ENCODE peak calls at places on chromosomes 16 and 17, in six cellular contexts. V is fibroblast of pulmonary artery, T is AG04449, U is body of pancreas, B is cardiac muscle cell, M is tibial artery. N is an unnamed sample.
A peak's percentile ranks its signal among the peaks of the same experiment; 100 is the strongest.

GRCh38 chr16:69187387-69187890 is 475 bp downstream of the SNTB2 start:
- DNase-seq in V (peak; percentile 38), T (no peak), U (peak; percentile 61), B (peak; percentile 50), M (peak; percentile 74), N (no peak)

GRCh38 chr16:82938108-82938507 is 311.3 kb downstream of the CDH13 start:
- DNase-seq in V (no peak), T (no peak), U (no peak), B (no peak), M (no peak), N (no peak)

GRCh38 chr17:73278465-73279453 is 17.1 kb upstream of the CPSF4L start:
- DNase-seq in V (peak; percentile 51), T (no peak), U (peak; percentile 49), B (peak; percentile 42), M (no peak), N (no peak)

GRCh38 chr17:30922235-30922993 is 669 bp downstream of the ADAP2 start:
- DNase-seq in V (no peak), T (no peak), U (peak; percentile 15), B (no peak), M (peak; percentile 66), N (no peak)

GRCh38 chr17:80804466-80804865 is 187.2 kb upstream of the CHMP6 start:
- DNase-seq in V (no peak), T (no peak), U (no peak), B (no peak), M (no peak), N (no peak)

GRCh38 chr16:29900102-29900887 is at the start of gene ASPHD1:
- DNase-seq in V (peak; percentile 89), T (peak; percentile 16), U (peak; percentile 78), B (peak; percentile 92), M (peak; percentile 76), N (peak; percentile 62)

GRCh38 chr17:30290696-30291570 is 811 bp downstream of the BLMH start:
- DNase-seq in V (peak; percentile 33), T (no peak), U (peak; percentile 51), B (peak; percentile 45), M (peak; percentile 66), N (no peak)

GRCh38 chr17:60142872-60143499 is 6.8 kb upstream of the CA4 start:
- DNase-seq in V (peak; percentile 90), T (peak; percentile 51), U (peak; percentile 91), B (peak; percentile 92), M (peak; percentile 84), N (peak; percentile 61)

GRCh38 chr16:53412549-53412948 is 21.7 kb upstream of the RBL2 start:
- DNase-seq in V (no peak), T (no peak), U (no peak), B (no peak), M (no peak), N (no peak)

GRCh38 chr16:53429221-53429943 is 4.9 kb upstream of the RBL2 start:
- DNase-seq in V (peak; percentile 77), T (no peak), U (no peak), B (peak; percentile 84), M (no peak), N (peak; percentile 44)

DNA sequence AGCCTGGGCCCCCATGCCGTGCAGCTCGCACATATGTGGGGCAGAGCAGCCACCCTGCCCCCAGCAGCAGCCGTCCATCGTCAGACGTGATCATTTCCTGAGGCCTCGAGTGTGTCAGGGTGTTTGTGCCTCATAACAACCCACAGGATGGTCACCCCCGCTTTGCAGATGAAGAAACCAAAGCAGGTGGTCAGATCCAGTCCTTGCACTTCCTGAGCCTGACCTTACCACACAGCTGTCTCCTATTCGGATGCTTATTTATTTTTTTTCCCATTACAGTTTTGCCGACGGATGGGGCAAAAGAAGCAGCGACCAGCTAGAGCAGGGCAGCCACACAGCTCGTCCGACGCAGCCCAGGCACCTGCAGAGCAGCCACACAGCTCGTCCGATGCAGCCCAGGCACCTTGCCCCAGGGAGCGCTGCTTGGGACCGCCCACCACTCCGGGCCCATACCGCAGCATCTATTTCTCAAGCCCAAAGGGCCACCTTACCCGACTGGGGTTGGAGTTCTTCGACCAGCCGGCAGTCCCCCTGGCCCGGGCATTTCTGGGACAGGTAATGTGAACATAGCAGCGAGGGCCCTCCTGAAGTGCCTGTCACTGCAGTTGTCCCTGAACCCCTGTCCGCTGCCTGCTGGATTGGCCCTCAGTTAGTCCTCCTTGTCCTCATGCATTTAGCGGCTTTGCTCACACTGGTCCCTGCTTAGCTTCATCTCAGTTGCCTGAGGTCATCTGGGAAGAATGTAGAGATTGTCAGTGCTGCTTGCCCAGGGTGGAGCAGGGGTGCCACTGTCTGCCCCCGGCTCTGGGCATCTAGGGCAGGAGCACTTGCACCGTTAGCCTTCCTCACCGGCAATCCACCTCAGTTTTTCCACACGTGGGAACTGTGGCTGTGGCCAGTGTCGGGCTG is 1.4 kb downstream of the MPG start:
- DNase-seq in V (peak; percentile 49), T (no peak), U (no peak), B (peak; percentile 30), M (no peak), N (no peak)
- H3K4me3 ChIP-seq in V (peak overlapping the region; percentile 67), T (peak overlapping the region; percentile 74), U (no peak overlapping the region), B (no peak overlapping the region), M (peak overlapping the region; percentile 72), N (peak overlapping the region; percentile 80)

DNA sequence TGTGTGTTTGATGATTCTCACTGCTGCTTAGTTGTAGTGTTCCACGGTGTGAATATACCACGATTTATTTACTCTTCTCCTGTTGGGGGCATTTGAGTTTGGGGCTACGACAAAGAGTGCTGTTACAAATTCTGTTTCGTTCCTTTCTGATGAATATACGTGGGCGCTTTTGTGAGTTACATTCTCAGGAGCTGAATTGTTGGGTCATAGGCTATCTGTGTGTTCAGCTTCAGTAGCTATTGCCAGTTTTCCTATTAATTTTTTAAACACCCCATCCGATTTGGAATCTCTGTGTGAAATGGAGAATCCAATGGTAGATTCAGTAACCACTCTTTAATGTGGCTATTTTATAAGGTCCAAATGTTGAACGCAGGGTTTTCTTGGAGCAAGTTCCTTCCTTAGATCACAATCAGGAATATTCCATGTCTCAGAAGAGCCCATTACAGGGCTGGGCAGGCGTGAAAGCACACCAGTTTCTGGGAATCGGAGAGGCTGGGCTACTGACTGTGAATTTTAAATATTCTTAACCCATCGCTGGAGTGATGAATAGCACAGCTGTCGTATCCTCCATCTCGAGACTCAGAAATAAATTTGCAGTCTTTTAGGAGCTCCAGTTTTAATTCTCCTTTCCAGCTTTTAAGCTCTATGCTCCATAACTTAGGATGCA is 115.9 kb downstream of the PITPNC1 start:
- DNase-seq in V (no peak), T (no peak), U (no peak), B (no peak), M (no peak), N (no peak)
- H3K4me3 ChIP-seq in V (no peak overlapping the region), T (no peak overlapping the region), U (no peak overlapping the region), B (no peak overlapping the region), M (no peak overlapping the region), N (no peak overlapping the region)

GRCh38 chr17:32333187-32333586 is 8.8 kb downstream of the C17orf75 start:
- DNase-seq in V (no peak), T (no peak), U (no peak), B (no peak), M (no peak), N (no peak)
- H3K4me3 ChIP-seq in V (no peak overlapping the region), T (no peak overlapping the region), U (no peak overlapping the region), B (no peak overlapping the region), M (no peak overlapping the region), N (no peak overlapping the region)

GRCh38 chr17:6070895-6071511 is 824 bp downstream of the WSCD1 start:
- DNase-seq in V (no peak), T (no peak), U (no peak), B (no peak), M (no peak), N (no peak)

GRCh38 chr17:6072157-6072556 is 2.0 kb downstream of the WSCD1 start:
- DNase-seq in V (no peak), T (no peak), U (no peak), B (no peak), M (no peak), N (no peak)

GRCh38 chr17:6069611-6070279 is 434 bp upstream of the WSCD1 start:
- DNase-seq in V (no peak), T (no peak), U (no peak), B (no peak), M (no peak), N (no peak)

GRCh38 chr17:6071528-6072065 is 1.4 kb downstream of the WSCD1 start:
- DNase-seq in V (no peak), T (no peak), U (no peak), B (no peak), M (no peak), N (no peak)

DNA sequence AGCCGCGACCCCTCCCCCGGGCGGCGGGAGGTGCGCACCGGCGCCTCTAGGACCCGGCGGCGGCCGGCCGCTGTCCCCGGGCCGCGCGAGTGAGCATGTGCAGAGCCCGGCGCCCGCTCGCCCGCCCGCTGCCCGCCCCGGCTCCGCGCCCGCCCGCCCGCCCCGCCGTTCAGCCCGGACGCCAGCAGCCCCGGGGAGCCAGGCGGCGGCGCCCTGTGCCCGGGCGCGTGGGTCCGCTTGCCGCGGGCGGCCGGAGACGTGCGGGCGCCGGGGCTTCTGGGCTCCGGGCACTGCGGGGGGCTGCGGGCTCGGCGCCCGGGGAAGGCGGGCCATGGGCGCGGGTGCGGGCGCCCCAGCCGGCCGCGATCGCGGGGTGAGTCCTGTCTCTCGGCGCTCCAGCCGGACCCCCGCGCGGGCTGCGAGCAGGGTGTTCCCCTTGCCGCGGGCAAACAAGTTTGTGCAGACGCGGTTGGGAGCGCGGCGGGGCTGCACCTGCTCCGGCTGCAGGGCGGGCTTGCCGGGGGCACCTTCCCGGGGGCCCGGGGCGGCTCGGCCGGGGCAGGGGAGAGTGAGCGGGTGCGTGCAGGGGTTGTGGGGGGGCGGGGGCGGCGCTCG is at the start of gene WSCD1:
- DNase-seq in V (no peak), T (no peak), U (peak; percentile 36), B (no peak), M (no peak), N (no peak)
- H3K4me3 ChIP-seq in V (no peak within 1 kb of the TSS), T (peak within 1 kb of the TSS; percentile 15), U (peak within 1 kb of the TSS; percentile 18), B (peak within 1 kb of the TSS; percentile 92), M (peak within 1 kb of the TSS; percentile 83), N (peak within 1 kb of the TSS; percentile 54)

DNA sequence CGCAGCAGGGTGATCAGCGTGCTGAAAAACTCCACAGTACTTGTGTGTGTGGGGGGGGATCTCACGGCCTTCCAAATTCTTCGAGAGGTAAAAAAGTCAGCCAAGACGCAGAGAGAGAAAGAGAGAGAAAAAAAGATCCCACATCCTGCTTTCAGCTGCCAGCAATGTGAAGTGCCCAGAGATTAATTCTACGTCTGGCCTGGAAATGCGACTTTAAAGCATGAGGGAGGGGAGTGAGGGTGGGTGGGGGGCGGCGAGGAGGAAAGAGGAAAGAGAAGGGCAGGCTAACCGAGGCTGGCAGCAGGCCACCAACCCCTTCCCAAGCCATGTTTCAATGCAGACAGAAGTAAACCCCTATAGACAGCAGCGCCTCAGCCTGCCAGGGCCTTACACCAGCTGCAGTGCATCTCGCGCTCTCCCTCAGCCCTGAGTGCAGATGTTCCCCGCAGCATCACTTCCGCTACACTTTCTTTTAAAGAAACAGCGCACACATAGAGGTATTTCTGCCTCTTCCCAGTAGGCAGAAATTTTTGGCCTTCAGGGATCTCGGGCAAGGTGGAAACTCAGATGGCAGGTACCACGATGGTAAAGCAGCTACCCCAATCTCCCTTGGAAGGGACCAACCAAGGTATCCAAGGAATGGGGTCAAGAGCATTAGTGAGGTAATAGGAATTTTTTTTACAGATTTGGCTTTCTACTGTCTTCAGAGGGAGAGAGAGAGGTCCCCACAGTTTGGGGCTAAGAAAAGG is 87.8 kb downstream of the SMG6 start:
- DNase-seq in V (peak; percentile 94), T (no peak), U (no peak), B (peak; percentile 97), M (no peak), N (peak; percentile 80)
- H3K4me3 ChIP-seq in V (peak overlapping the region; percentile 17), T (peak overlapping the region; percentile 42), U (no peak overlapping the region), B (peak overlapping the region; percentile 1), M (peak overlapping the region; percentile 23), N (peak overlapping the region; percentile 27)